ENCODE peak calls at places on chromosomes 6 and 20, in five cellular contexts. B, D, N, X and J are unnamed samples.

GRCh38 chr20:7851031-7851490 is 89.2 kb downstream of the HAO1 start:
- DNase-seq in N (no peak), B (no peak), X (no peak), D (no peak), J (no peak)

GRCh38 chr20:23680151-23680550 is 8.7 kb downstream of the CST4 start:
- DNase-seq in D (no peak), X (no peak), N (no peak), B (peak; percentile 60), J (no peak)

GRCh38 chr6:6131492-6132109 is 124.9 kb upstream of the NRN1 start:
- DNase-seq in X (no peak), D (peak; percentile 13), B (no peak), N (no peak), J (no peak)

GRCh38 chr6:125216015-125216414 is 62.4 kb downstream of the TPD52L1 start:
- DNase-seq in D (no peak), B (no peak), N (no peak), X (no peak), J (no peak)

GRCh38 chr6:153947817-153948447 is 91.1 kb upstream of the OPRM1 start:
- DNase-seq in D (peak; percentile 8), N (no peak), X (no peak), B (no peak), J (peak; percentile 20)

GRCh38 chr6:148183776-148184175 is 158.9 kb upstream of the SASH1 start:
- DNase-seq in B (no peak), N (no peak), D (no peak), X (no peak), J (no peak)

GRCh38 chr6:108766886-108767285 is 81.3 kb upstream of the ARMC2 start:
- DNase-seq in D (no peak), N (no peak), X (no peak), B (no peak), J (no peak)

GRCh38 chr6:22194188-22194921 is 102.5 kb downstream of the PRL start:
- DNase-seq in B (no peak), D (no peak), N (no peak), X (no peak), J (no peak)

GRCh38 chr6:54935739-54936138 is 89.2 kb downstream of the FAM83B start:
- DNase-seq in N (no peak), X (no peak), D (no peak), B (no peak), J (no peak)

GRCh38 chr6:39411465-39411864 is 89.0 kb upstream of the KCNK16 start:
- DNase-seq in N (no peak), B (no peak), D (no peak), X (no peak), J (no peak)

GRCh38 chr6:142118926-142119325 is 13.8 kb upstream of the GJE1 start:
- DNase-seq in B (no peak), N (no peak), X (no peak), D (no peak), J (no peak)

DNA sequence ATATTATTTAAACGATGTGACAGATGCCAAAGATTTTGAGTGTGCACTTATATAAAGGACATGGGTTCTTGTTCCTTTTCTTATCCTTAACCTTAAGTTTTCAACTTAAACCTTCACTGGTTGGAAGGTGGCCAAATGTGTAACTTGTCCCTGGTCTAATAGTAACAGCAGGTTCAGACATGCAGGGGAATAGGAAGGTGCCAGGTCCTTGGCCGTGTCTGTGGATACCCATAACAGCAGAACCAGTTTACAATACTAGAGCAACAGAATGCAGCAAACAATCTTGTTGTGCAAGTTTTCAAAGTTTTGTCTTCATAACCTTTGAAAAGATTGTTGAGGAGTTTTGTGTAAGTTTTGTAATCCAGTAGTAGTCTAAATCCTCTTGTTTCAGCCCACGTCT is 4.4 kb downstream of the MYB start:
- DNase-seq in B (no peak), X (peak; percentile 50), N (no peak), D (no peak), J (no peak)
- H3K4me3 ChIP-seq in B (no peak overlapping the region), X (no peak overlapping the region), N (no peak overlapping the region), D (no peak overlapping the region), J (no peak overlapping the region)

DNA sequence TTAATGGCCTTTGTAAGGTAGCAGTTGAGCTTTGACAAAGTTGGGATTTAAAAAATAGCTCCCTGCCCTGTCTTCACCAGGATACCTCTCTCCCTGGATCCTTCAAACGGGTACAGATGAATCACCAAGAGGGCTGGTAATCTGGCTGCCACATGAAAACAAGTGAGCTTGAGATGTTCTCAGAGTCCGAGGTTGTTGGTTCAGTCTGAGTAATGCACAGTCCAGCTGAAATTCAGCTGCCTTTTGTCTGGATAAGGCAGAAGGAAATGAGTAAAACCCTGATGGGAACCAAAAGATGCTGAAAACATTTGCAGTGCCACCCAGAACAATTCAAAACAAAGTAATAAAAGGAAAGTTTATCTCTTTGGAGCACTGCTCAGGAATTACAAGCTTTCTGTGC is 86.8 kb downstream of the GJA1 start:
- DNase-seq in B (no peak), D (peak; percentile 6), X (peak; percentile 28), N (no peak), J (no peak)
- H3K4me3 ChIP-seq in B (no peak overlapping the region), D (no peak overlapping the region), X (peak overlapping the region; percentile 5), N (no peak overlapping the region), J (no peak overlapping the region)

DNA sequence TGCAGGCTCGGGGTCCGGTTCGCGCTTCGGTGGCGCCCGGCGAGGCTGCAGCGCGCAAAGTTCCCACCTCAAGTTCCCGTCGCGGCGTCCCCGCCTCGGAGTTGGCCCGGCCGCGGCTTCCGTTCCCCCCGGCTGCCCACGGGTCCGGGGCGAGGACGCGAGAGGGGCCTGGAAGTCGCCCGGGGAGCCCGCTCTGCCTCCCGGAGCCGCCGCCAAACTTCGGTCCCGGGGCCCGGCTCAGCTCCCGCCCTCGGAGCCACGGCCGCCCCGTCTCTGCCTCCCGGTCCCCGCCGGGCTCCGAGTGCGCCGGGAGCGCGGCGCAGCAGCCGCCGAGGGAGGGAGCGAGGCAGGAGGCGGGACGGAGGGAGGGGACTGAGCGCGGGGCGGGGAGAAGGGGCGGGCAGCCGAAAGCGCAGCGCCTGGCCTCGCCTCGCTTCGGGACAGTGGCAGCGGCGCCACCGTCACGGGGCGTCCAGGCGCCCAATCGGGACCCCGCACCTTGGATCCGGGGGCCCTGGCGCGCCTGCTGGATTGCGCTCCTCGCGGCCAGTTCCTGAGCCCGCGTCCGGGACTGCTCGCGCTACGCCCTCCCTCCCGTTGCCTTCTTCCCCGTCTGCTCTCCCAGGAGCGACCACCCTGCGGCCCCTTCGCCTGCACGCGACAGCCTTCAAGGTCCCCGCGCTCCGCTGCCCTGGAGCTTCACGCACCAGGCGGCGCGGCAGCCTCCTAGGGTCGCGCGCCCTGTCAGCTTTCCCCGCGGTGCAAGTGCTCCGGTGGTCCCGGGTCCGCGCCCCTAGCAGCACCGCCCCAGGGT is at the start of gene KCNG1:
- DNase-seq in B (no peak), X (peak; percentile 79), D (peak; percentile 45), N (no peak), J (peak; percentile 78)
- H3K4me3 ChIP-seq in B (peak within 1 kb of the TSS; percentile 55), X (peak within 1 kb of the TSS; percentile 48), D (peak within 1 kb of the TSS; percentile 52), N (peak within 1 kb of the TSS; percentile 25), J (peak within 1 kb of the TSS; percentile 67)

DNA sequence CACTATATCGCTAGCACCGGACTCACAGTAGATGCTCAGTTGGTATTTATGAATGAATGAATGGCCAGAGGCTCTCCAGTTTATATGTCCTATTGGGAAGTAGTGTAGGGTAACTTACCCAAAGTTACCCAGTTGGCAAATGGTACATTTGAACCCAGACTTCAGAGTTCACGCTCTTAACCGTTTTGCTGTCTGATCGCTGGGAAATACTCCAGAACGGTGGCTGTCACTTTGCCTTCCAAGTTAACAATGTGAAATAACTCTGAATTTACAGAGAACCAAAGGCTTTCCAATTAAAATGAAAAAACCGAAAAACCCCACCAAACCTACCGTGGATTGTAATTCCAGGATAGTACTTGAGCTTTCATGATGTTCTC is 1.6 kb downstream of the VAPB start:
- DNase-seq in N (no peak), B (no peak), D (no peak), X (no peak), J (no peak)
- H3K4me3 ChIP-seq in N (peak overlapping the region; percentile 77), B (no peak overlapping the region), D (peak overlapping the region; percentile 93), X (no peak overlapping the region), J (no peak overlapping the region)

DNA sequence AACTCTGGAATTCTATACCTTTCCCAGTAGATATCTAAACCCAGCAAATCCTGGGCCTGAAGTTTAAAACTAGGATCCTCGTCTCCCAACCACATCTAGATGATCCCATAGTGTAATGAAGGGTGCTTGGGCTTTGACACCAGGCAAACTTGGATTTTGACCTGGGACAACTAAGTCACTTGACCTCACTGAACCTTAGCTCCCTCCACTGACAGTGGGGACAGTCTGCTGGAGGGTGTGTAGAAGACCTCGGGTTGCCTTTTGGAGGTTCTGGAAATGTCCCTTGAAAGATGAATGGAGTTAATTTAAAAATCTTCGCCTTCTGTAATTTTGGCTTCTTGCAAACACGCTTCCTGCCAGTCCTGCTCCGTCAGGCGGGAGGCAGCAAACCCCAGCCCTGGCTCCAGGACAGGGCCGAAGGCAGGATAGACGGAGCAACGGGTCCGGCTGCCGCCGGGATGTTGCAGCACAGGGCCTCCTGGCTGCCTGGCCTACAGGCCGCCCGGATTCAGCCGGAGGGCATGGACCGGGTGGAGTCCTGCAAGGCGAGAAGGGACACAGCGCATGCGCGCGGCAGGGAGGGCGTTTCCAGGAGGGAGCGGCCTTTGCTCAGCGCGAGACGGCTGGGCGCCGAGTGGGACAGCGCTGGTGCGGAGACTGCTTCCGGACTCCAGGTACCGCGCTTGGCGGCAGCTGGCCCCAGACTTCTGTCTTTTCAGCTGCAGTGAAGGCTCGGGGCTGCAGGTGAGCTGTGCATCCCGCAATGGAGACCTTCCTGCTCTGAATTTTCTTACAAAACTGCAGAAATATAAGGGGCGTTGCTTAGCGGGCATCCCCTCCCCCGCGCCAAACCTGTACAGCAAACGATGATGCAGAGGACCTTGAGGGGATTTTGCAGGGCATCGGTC is at the start of gene TMEM14A:
- DNase-seq in X (peak; percentile 91), D (peak; percentile 93), N (peak; percentile 80), B (peak; percentile 90), J (peak; percentile 99)
- H3K4me3 ChIP-seq in X (peak within 1 kb of the TSS; percentile 52), D (peak within 1 kb of the TSS; percentile 64), N (peak within 1 kb of the TSS; percentile 74), B (peak within 1 kb of the TSS; percentile 69), J (peak within 1 kb of the TSS; percentile 60)

DNA sequence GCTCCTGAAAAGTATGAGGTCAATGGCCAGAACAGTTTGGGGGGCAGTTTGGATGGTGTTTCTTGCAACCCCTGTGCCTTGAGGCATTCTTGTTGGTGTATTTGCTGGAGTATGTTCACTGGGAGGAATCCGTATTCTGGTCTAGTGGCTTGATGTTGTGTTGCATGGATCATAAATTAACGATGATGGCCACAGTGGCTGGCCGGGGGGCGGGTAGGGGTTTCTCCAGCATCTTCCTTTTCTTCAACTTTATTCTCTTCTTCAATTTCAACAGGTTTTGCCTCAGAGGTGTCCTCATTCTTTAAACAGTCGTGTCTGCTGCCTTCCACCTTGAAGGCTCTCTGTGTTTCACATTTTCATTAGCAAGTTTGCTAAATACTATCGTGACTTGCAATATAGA is 43.0 kb upstream of the THBS2 start:
- DNase-seq in X (no peak), D (no peak), N (no peak), B (no peak), J (no peak)
- H3K4me3 ChIP-seq in X (no peak overlapping the region), D (no peak overlapping the region), N (no peak overlapping the region), B (no peak overlapping the region), J (no peak overlapping the region)